ENCODE peak calls at places on chromosomes 11 and 22, in eight cellular contexts. One of them, this sample, is unnamed.

GRCh38 chr22:37162221-37163095 is 12.7 kb upstream of the IL2RB start:
- DNase-seq in spleen: peak
- DNase-seq in HCT116: no peak
- DNase-seq in IMR-90: no peak
- DNase-seq in GM12891: peak
- DNase-seq in body of pancreas: no peak
- DNase-seq in prostate gland: no peak
- DNase-seq in tibial nerve: no peak
- DNase-seq in this sample: no peak

GRCh38 chr11:117872962-117873827 is 3.3 kb downstream of the FXYD6 start:
- DNase-seq in prostate gland: no peak
- DNase-seq in tibial nerve: no peak
- DNase-seq in spleen: no peak
- DNase-seq in IMR-90: no peak
- DNase-seq in GM12891: no peak
- DNase-seq in body of pancreas: no peak
- DNase-seq in HCT116: no peak
- DNase-seq in this sample: no peak

GRCh38 chr11:18012314-18012905 is 437 bp downstream of the SERGEF start:
- DNase-seq in HCT116: no peak
- DNase-seq in GM12891: no peak
- DNase-seq in body of pancreas: peak
- DNase-seq in IMR-90: peak
- DNase-seq in spleen: no peak
- DNase-seq in tibial nerve: no peak
- DNase-seq in prostate gland: peak
- DNase-seq in this sample: peak

GRCh38 chr22:19576460-19577421 is 52.5 kb upstream of the CLDN5 start:
- DNase-seq in HCT116: no peak
- DNase-seq in prostate gland: no peak
- DNase-seq in tibial nerve: no peak
- DNase-seq in spleen: no peak
- DNase-seq in GM12891: peak
- DNase-seq in body of pancreas: no peak
- DNase-seq in IMR-90: peak
- DNase-seq in this sample: no peak

GRCh38 chr11:113675565-113675964 is 30.5 kb downstream of the TMPRSS5 start:
- DNase-seq in HCT116: no peak
- DNase-seq in tibial nerve: no peak
- DNase-seq in body of pancreas: no peak
- DNase-seq in prostate gland: no peak
- DNase-seq in IMR-90: no peak
- DNase-seq in GM12891: no peak
- DNase-seq in spleen: no peak
- DNase-seq in this sample: no peak

GRCh38 chr11:70324354-70325115 is 54.0 kb downstream of the PPFIA1 start:
- DNase-seq in tibial nerve: no peak
- DNase-seq in spleen: no peak
- DNase-seq in GM12891: peak
- DNase-seq in IMR-90: no peak
- DNase-seq in body of pancreas: no peak
- DNase-seq in HCT116: no peak
- DNase-seq in prostate gland: no peak
- DNase-seq in this sample: no peak

GRCh38 chr11:11461473-11461872 is 108.4 kb upstream of the CSNK2A3 start:
- DNase-seq in prostate gland: no peak
- DNase-seq in GM12891: no peak
- DNase-seq in HCT116: no peak
- DNase-seq in tibial nerve: no peak
- DNase-seq in spleen: no peak
- DNase-seq in IMR-90: no peak
- DNase-seq in body of pancreas: no peak
- DNase-seq in this sample: no peak

GRCh38 chr11:117930668-117931330 is 1.6 kb upstream of the TMPRSS13 start:
- DNase-seq in spleen: peak
- DNase-seq in GM12891: no peak
- DNase-seq in tibial nerve: no peak
- DNase-seq in HCT116: no peak
- DNase-seq in prostate gland: no peak
- DNase-seq in body of pancreas: no peak
- DNase-seq in IMR-90: no peak
- DNase-seq in this sample: no peak

GRCh38 chr22:44891293-44891747 is 118.5 kb downstream of the PHF21B start:
- DNase-seq in prostate gland: no peak
- DNase-seq in HCT116: no peak
- DNase-seq in GM12891: no peak
- DNase-seq in IMR-90: no peak
- DNase-seq in body of pancreas: no peak
- DNase-seq in tibial nerve: no peak
- DNase-seq in spleen: peak
- DNase-seq in this sample: no peak

GRCh38 chr22:44395116-44396005 is 82.6 kb upstream of the SHISAL1 start:
- DNase-seq in GM12891: no peak
- DNase-seq in tibial nerve: no peak
- DNase-seq in spleen: peak
- DNase-seq in body of pancreas: peak
- DNase-seq in HCT116: no peak
- DNase-seq in prostate gland: no peak
- DNase-seq in IMR-90: no peak
- DNase-seq in this sample: no peak

GRCh38 chr11:32113637-32114203 is 22.8 kb downstream of the RCN1 start:
- DNase-seq in IMR-90: no peak
- DNase-seq in spleen: no peak
- DNase-seq in HCT116: no peak
- DNase-seq in tibial nerve: no peak
- DNase-seq in prostate gland: no peak
- DNase-seq in body of pancreas: no peak
- DNase-seq in GM12891: no peak
- DNase-seq in this sample: no peak

GRCh38 chr11:95507794-95508193 is 276.8 kb upstream of the SESN3 start:
- DNase-seq in body of pancreas: no peak
- DNase-seq in GM12891: no peak
- DNase-seq in IMR-90: no peak
- DNase-seq in tibial nerve: no peak
- DNase-seq in prostate gland: no peak
- DNase-seq in spleen: no peak
- DNase-seq in HCT116: no peak
- DNase-seq in this sample: peak

GRCh38 chr11:128790200-128790599 is 76.9 kb downstream of the KCNJ1 start:
- DNase-seq in GM12891: no peak
- DNase-seq in HCT116: no peak
- DNase-seq in tibial nerve: peak
- DNase-seq in body of pancreas: peak
- DNase-seq in prostate gland: peak
- DNase-seq in spleen: no peak
- DNase-seq in IMR-90: peak
- DNase-seq in this sample: no peak

GRCh38 chr11:116467809-116468208 is 305.0 kb downstream of the BUD13 start:
- DNase-seq in HCT116: no peak
- DNase-seq in body of pancreas: no peak
- DNase-seq in tibial nerve: no peak
- DNase-seq in spleen: no peak
- DNase-seq in IMR-90: no peak
- DNase-seq in GM12891: no peak
- DNase-seq in prostate gland: no peak
- DNase-seq in this sample: no peak

GRCh38 chr11:9691865-9692264 is 28.0 kb downstream of the SWAP70 start:
- DNase-seq in prostate gland: no peak
- DNase-seq in GM12891: no peak
- DNase-seq in body of pancreas: no peak
- DNase-seq in HCT116: peak
- DNase-seq in spleen: no peak
- DNase-seq in IMR-90: peak
- DNase-seq in tibial nerve: no peak
- DNase-seq in this sample: no peak

GRCh38 chr11:64564419-64564818 is 26.6 kb upstream of the SLC22A12 start:
- DNase-seq in tibial nerve: no peak
- DNase-seq in IMR-90: no peak
- DNase-seq in GM12891: no peak
- DNase-seq in HCT116: no peak
- DNase-seq in body of pancreas: no peak
- DNase-seq in spleen: peak
- DNase-seq in prostate gland: no peak
- DNase-seq in this sample: no peak

GRCh38 chr11:65868076-65868667 is 4.4 kb downstream of the EFEMP2 start:
- DNase-seq in prostate gland: no peak
- DNase-seq in tibial nerve: no peak
- DNase-seq in GM12891: no peak
- DNase-seq in HCT116: no peak
- DNase-seq in body of pancreas: peak
- DNase-seq in IMR-90: no peak
- DNase-seq in spleen: peak
- DNase-seq in this sample: no peak

GRCh38 chr11:86952933-86953637 is 2.1 kb downstream of the FZD4 start:
- DNase-seq in body of pancreas: no peak
- DNase-seq in tibial nerve: no peak
- DNase-seq in prostate gland: no peak
- DNase-seq in GM12891: no peak
- DNase-seq in IMR-90: peak
- DNase-seq in spleen: no peak
- DNase-seq in HCT116: no peak
- DNase-seq in this sample: no peak

GRCh38 chr11:62458212-62459002 is 39.6 kb downstream of the SCGB1A1 start:
- DNase-seq in HCT116: no peak
- DNase-seq in GM12891: no peak
- DNase-seq in tibial nerve: no peak
- DNase-seq in prostate gland: no peak
- DNase-seq in spleen: no peak
- DNase-seq in IMR-90: peak
- DNase-seq in body of pancreas: no peak
- DNase-seq in this sample: peak

GRCh38 chr22:20131593-20131855 is at the start of gene ZDHHC8:
- DNase-seq in IMR-90: no peak
- DNase-seq in body of pancreas: peak
- DNase-seq in tibial nerve: no peak
- DNase-seq in HCT116: no peak
- DNase-seq in GM12891: peak
- DNase-seq in prostate gland: no peak
- DNase-seq in spleen: peak
- DNase-seq in this sample: peak

GRCh38 chr11:122153746-122154145 is 37.7 kb upstream of the BLID start:
- DNase-seq in IMR-90: no peak
- DNase-seq in HCT116: no peak
- DNase-seq in GM12891: no peak
- DNase-seq in prostate gland: no peak
- DNase-seq in body of pancreas: no peak
- DNase-seq in tibial nerve: no peak
- DNase-seq in spleen: no peak
- DNase-seq in this sample: no peak

GRCh38 chr11:68392822-68393221 is 67.7 kb upstream of the PPP6R3 start:
- DNase-seq in prostate gland: no peak
- DNase-seq in IMR-90: no peak
- DNase-seq in spleen: no peak
- DNase-seq in GM12891: no peak
- DNase-seq in tibial nerve: no peak
- DNase-seq in body of pancreas: no peak
- DNase-seq in HCT116: no peak
- DNase-seq in this sample: no peak

GRCh38 chr11:126113515-126113957 is 50.9 kb upstream of the CDON start:
- DNase-seq in GM12891: no peak
- DNase-seq in IMR-90: peak
- DNase-seq in spleen: peak
- DNase-seq in tibial nerve: peak
- DNase-seq in HCT116: peak
- DNase-seq in body of pancreas: peak
- DNase-seq in prostate gland: peak
- DNase-seq in this sample: peak

GRCh38 chr11:33692013-33692504 is 8.6 kb downstream of the C11orf91 start:
- DNase-seq in body of pancreas: peak
- DNase-seq in GM12891: no peak
- DNase-seq in HCT116: peak
- DNase-seq in prostate gland: peak
- DNase-seq in spleen: no peak
- DNase-seq in tibial nerve: peak
- DNase-seq in IMR-90: peak
- DNase-seq in this sample: no peak

GRCh38 chr11:34266090-34266912 is 91.5 kb downstream of the ABTB2 start:
- DNase-seq in HCT116: no peak
- DNase-seq in GM12891: no peak
- DNase-seq in tibial nerve: peak
- DNase-seq in IMR-90: peak
- DNase-seq in spleen: no peak
- DNase-seq in prostate gland: no peak
- DNase-seq in body of pancreas: no peak
- DNase-seq in this sample: no peak

GRCh38 chr22:33111491-33111890 is 53.3 kb upstream of the SYN3 start:
- DNase-seq in prostate gland: no peak
- DNase-seq in GM12891: no peak
- DNase-seq in body of pancreas: no peak
- DNase-seq in spleen: no peak
- DNase-seq in IMR-90: no peak
- DNase-seq in tibial nerve: no peak
- DNase-seq in HCT116: no peak
- DNase-seq in this sample: no peak

GRCh38 chr22:48717883-48718817 is 1109.5 kb downstream of the BRD1 start:
- DNase-seq in tibial nerve: no peak
- DNase-seq in IMR-90: no peak
- DNase-seq in body of pancreas: peak
- DNase-seq in prostate gland: no peak
- DNase-seq in GM12891: no peak
- DNase-seq in HCT116: no peak
- DNase-seq in spleen: peak
- DNase-seq in this sample: no peak

GRCh38 chr11:40338062-40338461 is 1121.4 kb downstream of the LRRC4C start:
- DNase-seq in IMR-90: no peak
- DNase-seq in body of pancreas: no peak
- DNase-seq in prostate gland: no peak
- DNase-seq in GM12891: no peak
- DNase-seq in tibial nerve: no peak
- DNase-seq in HCT116: no peak
- DNase-seq in spleen: no peak
- DNase-seq in this sample: no peak
- TF ChIP-seq POLR2A in IMR-90: no peak
- TF ChIP-seq POLR2A in body of pancreas: no peak
- TF ChIP-seq POLR2A in prostate gland: no peak
- TF ChIP-seq POLR2A in GM12891: no peak
- TF ChIP-seq POLR2A in tibial nerve: no peak
- TF ChIP-seq POLR2A in HCT116: no peak
- TF ChIP-seq POLR2A in spleen: no peak
- TF ChIP-seq POLR2A in this sample: no peak

GRCh38 chr11:85682330-85683305 is 3.4 kb downstream of the CCDC89 start:
- DNase-seq in spleen: peak
- DNase-seq in GM12891: peak
- DNase-seq in HCT116: no peak
- DNase-seq in IMR-90: peak
- DNase-seq in prostate gland: peak
- DNase-seq in tibial nerve: peak
- DNase-seq in body of pancreas: peak
- DNase-seq in this sample: peak
- TF ChIP-seq POLR2A in spleen: no peak
- TF ChIP-seq POLR2A in GM12891: no peak
- TF ChIP-seq POLR2A in HCT116: no peak
- TF ChIP-seq POLR2A in IMR-90: no peak
- TF ChIP-seq POLR2A in prostate gland: peak
- TF ChIP-seq POLR2A in tibial nerve: no peak
- TF ChIP-seq POLR2A in body of pancreas: peak
- TF ChIP-seq POLR2A in this sample: peak

GRCh38 chr22:41021655-41022454 is 70.5 kb upstream of the EP300 start:
- DNase-seq in prostate gland: peak
- DNase-seq in GM12891: peak
- DNase-seq in body of pancreas: peak
- DNase-seq in tibial nerve: peak
- DNase-seq in HCT116: peak
- DNase-seq in spleen: peak
- DNase-seq in IMR-90: peak
- DNase-seq in this sample: peak
- TF ChIP-seq POLR2A in prostate gland: peak
- TF ChIP-seq POLR2A in GM12891: no peak
- TF ChIP-seq POLR2A in body of pancreas: peak
- TF ChIP-seq POLR2A in tibial nerve: no peak
- TF ChIP-seq POLR2A in HCT116: peak
- TF ChIP-seq POLR2A in spleen: no peak
- TF ChIP-seq POLR2A in IMR-90: no peak
- TF ChIP-seq POLR2A in this sample: no peak

GRCh38 chr22:25161017-25161915 is 38.4 kb upstream of the CRYBB3 start:
- DNase-seq in body of pancreas: no peak
- DNase-seq in HCT116: no peak
- DNase-seq in IMR-90: no peak
- DNase-seq in tibial nerve: no peak
- DNase-seq in GM12891: no peak
- DNase-seq in prostate gland: no peak
- DNase-seq in spleen: no peak
- DNase-seq in this sample: no peak
- TF ChIP-seq POLR2A in body of pancreas: no peak
- TF ChIP-seq POLR2A in HCT116: no peak
- TF ChIP-seq POLR2A in IMR-90: no peak
- TF ChIP-seq POLR2A in tibial nerve: no peak
- TF ChIP-seq POLR2A in GM12891: no peak
- TF ChIP-seq POLR2A in prostate gland: no peak
- TF ChIP-seq POLR2A in spleen: no peak
- TF ChIP-seq POLR2A in this sample: no peak

This sample was measured in erythroblast.